ENCODE peak calls at places on chromosomes 11 and 22, in eight cellular contexts. F is pancreas; W is CD4-positive, alpha-beta T cell; H is body of pancreas; L is stomach; U is NT2/D1; S is brain microvascular endothelial cell; T is H7. Z is an unnamed sample.

GRCh38 chr11:403021-403760 is 9.2 kb downstream of the PKP3 start:
- DNase-seq in F (peak; percentile 75), W (no peak), H (no peak), L (no peak), U (no peak), S (no peak), T (peak; percentile 59), Z (no peak)

GRCh38 chr11:17511571-17511970 is 32.6 kb downstream of the USH1C start:
- DNase-seq in F (no peak), W (no peak), H (no peak), L (no peak), U (no peak), S (no peak), T (no peak), Z (no peak)

GRCh38 chr22:43446037-43446803 is 34.4 kb downstream of the MPPED1 start:
- DNase-seq in F (no peak), W (no peak), H (no peak), L (no peak), U (no peak), S (no peak), T (no peak), Z (no peak)

GRCh38 chr11:60078742-60079141 is 9.7 kb upstream of the MS4A2 start:
- DNase-seq in F (no peak), W (no peak), H (no peak), L (no peak), U (no peak), S (no peak), T (no peak), Z (no peak)

GRCh38 chr11:46381836-46382643 is 571 bp downstream of the MDK start:
- DNase-seq in F (no peak), W (no peak), H (no peak), L (no peak), U (no peak), S (no peak), T (peak; percentile 91), Z (no peak)

GRCh38 chr22:37230673-37231405 is 13.2 kb downstream of the RAC2 start:
- DNase-seq in F (no peak), W (peak; percentile 56), H (peak; percentile 31), L (no peak), U (no peak), S (no peak), T (peak; percentile 38), Z (no peak)

GRCh38 chr11:92384316-92384715 is 159.7 kb downstream of the FAT3 start:
- DNase-seq in F (no peak), W (no peak), H (no peak), L (no peak), U (no peak), S (peak; percentile 81), T (no peak), Z (no peak)

GRCh38 chr11:96961931-96962330 is 572.1 kb downstream of the JRKL start:
- DNase-seq in F (no peak), W (no peak), H (no peak), L (no peak), U (no peak), S (no peak), T (no peak), Z (no peak)

GRCh38 chr11:34621876-34622275 is 983 bp downstream of the EHF start:
- DNase-seq in F (no peak), W (no peak), H (no peak), L (no peak), U (no peak), S (no peak), T (no peak), Z (no peak)

GRCh38 chr11:81470446-81470845 is 1263.2 kb downstream of the FAM181B start:
- DNase-seq in F (peak; percentile 42), W (no peak), H (no peak), L (peak; percentile 25), U (no peak), S (no peak), T (no peak), Z (no peak)

GRCh38 chr11:57597461-57597892 is at the start of gene SERPING1:
- DNase-seq in F (peak; percentile 44), W (no peak), H (peak; percentile 77), L (peak; percentile 34), U (no peak), S (no peak), T (no peak), Z (no peak)

GRCh38 chr11:2401436-2401984 is 960 bp downstream of the TSSC4 start:
- DNase-seq in F (no peak), W (no peak), H (no peak), L (no peak), U (no peak), S (no peak), T (no peak), Z (no peak)

GRCh38 chr22:43002198-43002577 is 12.8 kb downstream of the PACSIN2 start:
- DNase-seq in F (no peak), W (no peak), H (no peak), L (no peak), U (peak; percentile 43), S (peak; percentile 58), T (no peak), Z (no peak)

GRCh38 chr11:1028291-1028540 is 8.3 kb downstream of the MUC6 start:
- DNase-seq in F (no peak), W (no peak), H (no peak), L (no peak), U (no peak), S (no peak), T (no peak), Z (no peak)

GRCh38 chr11:70506986-70507385 is 108.7 kb downstream of the CTTN start:
- DNase-seq in F (peak; percentile 13), W (no peak), H (no peak), L (no peak), U (no peak), S (no peak), T (no peak), Z (no peak)

GRCh38 chr22:45429921-45430775 is 16.7 kb downstream of the RIBC2 start:
- DNase-seq in F (no peak), W (no peak), H (no peak), L (no peak), U (no peak), S (no peak), T (peak; percentile 27), Z (no peak)

GRCh38 chr22:40904101-40904500 is 42.2 kb upstream of the DNAJB7 start:
- DNase-seq in F (no peak), W (no peak), H (no peak), L (no peak), U (no peak), S (no peak), T (no peak), Z (no peak)

GRCh38 chr11:102120006-102120405 is 9.8 kb downstream of the YAP1 start:
- DNase-seq in F (no peak), W (no peak), H (no peak), L (no peak), U (no peak), S (no peak), T (no peak), Z (no peak)
- H3K27me3 ChIP-seq in F (no peaks in the 10 kb centered on the region), W (peaks cover 14% of the 10 kb centered on the region), H (no peaks in the 10 kb centered on the region), L (no peaks in the 10 kb centered on the region), U (no peaks in the 10 kb centered on the region), S (no peaks in the 10 kb centered on the region), T (no peaks in the 10 kb centered on the region), Z (no peaks in the 10 kb centered on the region)

DNA sequence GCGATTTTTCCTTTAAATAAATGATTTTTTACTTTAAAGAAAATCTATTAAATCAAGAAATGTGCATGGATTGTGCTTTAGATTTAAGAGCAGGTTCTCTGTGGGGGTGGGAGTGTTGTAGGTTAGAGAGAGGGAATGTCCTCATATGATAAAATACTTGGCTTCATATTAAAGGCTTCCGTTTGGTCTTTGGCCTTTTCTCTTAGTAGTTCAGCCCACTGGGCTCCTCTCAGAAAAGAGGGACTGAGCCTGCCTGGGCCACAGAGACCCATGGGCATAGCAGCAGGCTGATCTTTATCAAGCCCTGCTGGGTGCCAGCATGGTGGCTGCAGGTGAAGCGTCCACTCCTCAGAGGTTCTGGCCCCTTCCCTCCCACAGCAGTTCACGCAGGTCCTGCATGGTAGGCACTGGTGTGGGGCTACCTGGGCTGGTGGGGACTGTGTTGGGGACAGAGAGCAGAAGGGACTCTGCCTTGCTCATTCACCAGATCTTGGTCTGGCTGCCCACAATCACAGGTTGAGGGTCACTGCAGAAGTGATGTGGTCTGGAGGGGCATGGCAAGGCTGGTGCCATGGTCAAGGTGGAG is 4.3 kb downstream of the PANX1 start:
- DNase-seq in F (peak; percentile 53), W (no peak), H (no peak), L (no peak), U (no peak), S (no peak), T (no peak), Z (no peak)
- H3K27me3 ChIP-seq in F (no peaks in the 10 kb centered on the region), W (no peaks in the 10 kb centered on the region), H (no peaks in the 10 kb centered on the region), L (no peaks in the 10 kb centered on the region), U (no peaks in the 10 kb centered on the region), S (no peaks in the 10 kb centered on the region), T (no peaks in the 10 kb centered on the region), Z (no peaks in the 10 kb centered on the region)

DNA sequence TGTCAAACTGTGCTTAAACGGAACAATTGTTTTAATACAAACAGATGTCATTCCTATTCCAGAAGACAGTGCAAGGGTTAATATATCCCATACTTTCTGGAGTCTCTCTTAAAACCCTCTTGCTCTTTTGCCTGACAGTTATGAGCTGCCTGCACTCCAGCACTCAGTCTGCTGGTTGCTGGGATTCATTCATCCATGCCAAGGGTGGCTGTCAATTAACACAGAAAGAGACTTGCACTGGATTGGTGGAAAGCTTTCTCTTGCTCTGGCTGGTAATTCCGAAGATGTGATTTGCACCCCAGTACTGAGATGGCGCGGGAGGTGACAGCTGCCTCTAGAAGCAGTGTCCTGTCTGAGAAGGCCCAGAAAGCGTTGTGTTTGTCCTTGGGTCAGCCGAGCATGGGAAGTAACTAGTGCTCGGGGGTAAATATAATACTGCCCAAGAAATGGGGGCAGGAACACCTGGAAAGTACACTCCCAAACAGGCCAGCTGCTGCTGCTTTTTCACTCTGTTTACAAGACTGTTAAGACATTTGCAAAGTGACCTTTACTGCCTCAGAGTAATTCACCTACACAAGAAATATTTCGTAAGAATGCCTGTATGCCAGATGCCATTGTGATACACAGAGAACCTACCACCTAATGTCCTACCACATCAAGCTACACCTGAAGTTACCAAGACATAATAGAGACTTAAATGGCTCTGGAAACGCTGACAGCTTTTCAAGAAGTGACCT is 20.5 kb downstream of the SCUBE2 start:
- DNase-seq in F (no peak), W (no peak), H (no peak), L (no peak), U (no peak), S (no peak), T (no peak), Z (no peak)
- H3K27me3 ChIP-seq in F (no peaks in the 10 kb centered on the region), W (no peaks in the 10 kb centered on the region), H (no peaks in the 10 kb centered on the region), L (no peaks in the 10 kb centered on the region), U (no peaks in the 10 kb centered on the region), S (no peaks in the 10 kb centered on the region), T (no peaks in the 10 kb centered on the region), Z (no peaks in the 10 kb centered on the region)

GRCh38 chr22:38453065-38453672 is 1.8 kb downstream of the KCNJ4 start:
- DNase-seq in F (no peak), W (no peak), H (no peak), L (no peak), U (no peak), S (no peak), T (no peak), Z (no peak)

GRCh38 chr22:38455530-38456271 is 702 bp upstream of the KCNJ4 start:
- DNase-seq in F (no peak), W (no peak), H (no peak), L (no peak), U (no peak), S (no peak), T (peak; percentile 97), Z (no peak)

GRCh38 chr22:38455063-38455529 is at the start of gene KCNJ4:
- DNase-seq in F (no peak), W (no peak), H (no peak), L (no peak), U (no peak), S (no peak), T (peak; percentile 85), Z (no peak)

GRCh38 chr22:38454011-38454360 is 1.0 kb downstream of the KCNJ4 start:
- DNase-seq in F (no peak), W (no peak), H (no peak), L (no peak), U (no peak), S (no peak), T (no peak), Z (no peak)

GRCh38 chr22:38454361-38455062 is 487 bp downstream of the KCNJ4 start:
- DNase-seq in F (no peak), W (no peak), H (no peak), L (no peak), U (no peak), S (no peak), T (peak; percentile 86), Z (no peak)
- H3K27me3 ChIP-seq in F (no peaks in the 10 kb centered on the region), W (peaks cover 52% of the 10 kb centered on the region), H (no peaks in the 10 kb centered on the region), L (peaks cover 15% of the 10 kb centered on the region), U (peaks cover 64% of the 10 kb centered on the region), S (peaks cover 63% of the 10 kb centered on the region), T (peaks cover 47% of the 10 kb centered on the region), Z (peaks cover 15% of the 10 kb centered on the region)

Z was measured in iPS DF 6.9.